ENCODE peak calls at places on chromosome 19, in eight cellular contexts. One of them, this sample, is unnamed.

GRCh38 chr19:35868823-35869326 is 501 bp downstream of the APLP1 start:
- DNase-seq in AG04450: no peak
- DNase-seq in kidney: no peak
- DNase-seq in lower lobe of right lung: no peak
- DNase-seq in heart left ventricle: no peak
- DNase-seq in hepatocyte: no peak
- DNase-seq in A549: no peak
- DNase-seq in mucosa of descending colon: no peak
- DNase-seq in this sample: no peak

GRCh38 chr19:3785464-3785937 is 680 bp downstream of the MATK start:
- DNase-seq in A549: no peak
- DNase-seq in mucosa of descending colon: peak
- DNase-seq in AG04450: no peak
- DNase-seq in hepatocyte: no peak
- DNase-seq in kidney: peak
- DNase-seq in heart left ventricle: no peak
- DNase-seq in lower lobe of right lung: no peak
- DNase-seq in this sample: no peak

GRCh38 chr19:17749912-17750317 is 1.4 kb upstream of the FCHO1 start:
- DNase-seq in lower lobe of right lung: no peak
- DNase-seq in AG04450: no peak
- DNase-seq in A549: peak
- DNase-seq in hepatocyte: no peak
- DNase-seq in heart left ventricle: no peak
- DNase-seq in kidney: no peak
- DNase-seq in mucosa of descending colon: no peak
- DNase-seq in this sample: no peak

GRCh38 chr19:32041681-32042292 is 303.6 kb upstream of the ZNF507 start:
- DNase-seq in hepatocyte: peak
- DNase-seq in A549: peak
- DNase-seq in heart left ventricle: peak
- DNase-seq in AG04450: no peak
- DNase-seq in kidney: no peak
- DNase-seq in mucosa of descending colon: no peak
- DNase-seq in lower lobe of right lung: no peak
- DNase-seq in this sample: no peak

GRCh38 chr19:12450817-12451216 is 10.0 kb upstream of the ZNF443 start:
- DNase-seq in hepatocyte: no peak
- DNase-seq in AG04450: no peak
- DNase-seq in mucosa of descending colon: no peak
- DNase-seq in kidney: no peak
- DNase-seq in lower lobe of right lung: no peak
- DNase-seq in A549: no peak
- DNase-seq in heart left ventricle: no peak
- DNase-seq in this sample: no peak

GRCh38 chr19:20103091-20103501 is 25.3 kb downstream of the ZNF90 start:
- DNase-seq in lower lobe of right lung: no peak
- DNase-seq in AG04450: no peak
- DNase-seq in kidney: no peak
- DNase-seq in A549: no peak
- DNase-seq in mucosa of descending colon: no peak
- DNase-seq in heart left ventricle: no peak
- DNase-seq in hepatocyte: no peak
- DNase-seq in this sample: no peak

GRCh38 chr19:46967578-46968018 is 52.0 kb upstream of the NPAS1 start:
- DNase-seq in lower lobe of right lung: peak
- DNase-seq in mucosa of descending colon: peak
- DNase-seq in heart left ventricle: peak
- DNase-seq in A549: no peak
- DNase-seq in hepatocyte: no peak
- DNase-seq in AG04450: no peak
- DNase-seq in kidney: peak
- DNase-seq in this sample: no peak

GRCh38 chr19:38654478-38655079 is 7.1 kb downstream of the ACTN4 start:
- DNase-seq in AG04450: no peak
- DNase-seq in mucosa of descending colon: no peak
- DNase-seq in A549: peak
- DNase-seq in heart left ventricle: no peak
- DNase-seq in hepatocyte: no peak
- DNase-seq in lower lobe of right lung: no peak
- DNase-seq in kidney: no peak
- DNase-seq in this sample: no peak

GRCh38 chr19:4807188-4807587 is 15.7 kb downstream of the FEM1A start:
- DNase-seq in AG04450: no peak
- DNase-seq in A549: no peak
- DNase-seq in mucosa of descending colon: peak
- DNase-seq in heart left ventricle: peak
- DNase-seq in hepatocyte: no peak
- DNase-seq in lower lobe of right lung: peak
- DNase-seq in kidney: no peak
- DNase-seq in this sample: no peak

GRCh38 chr19:43450545-43450997 is 14.8 kb downstream of the LYPD3 start:
- DNase-seq in AG04450: no peak
- DNase-seq in hepatocyte: no peak
- DNase-seq in mucosa of descending colon: no peak
- DNase-seq in kidney: peak
- DNase-seq in A549: no peak
- DNase-seq in lower lobe of right lung: no peak
- DNase-seq in heart left ventricle: no peak
- DNase-seq in this sample: no peak

GRCh38 chr19:39409886-39410619 is 2.4 kb upstream of the PLEKHG2 start:
- DNase-seq in A549: peak
- DNase-seq in heart left ventricle: peak
- DNase-seq in kidney: peak
- DNase-seq in lower lobe of right lung: peak
- DNase-seq in hepatocyte: peak
- DNase-seq in mucosa of descending colon: peak
- DNase-seq in AG04450: no peak
- DNase-seq in this sample: no peak

GRCh38 chr19:32104465-32105235 is 240.8 kb upstream of the ZNF507 start:
- DNase-seq in A549: peak
- DNase-seq in heart left ventricle: no peak
- DNase-seq in lower lobe of right lung: no peak
- DNase-seq in hepatocyte: peak
- DNase-seq in mucosa of descending colon: no peak
- DNase-seq in kidney: no peak
- DNase-seq in AG04450: no peak
- DNase-seq in this sample: peak

GRCh38 chr19:40519352-40520322 is 52.8 kb downstream of the SPTBN4 start:
- DNase-seq in A549: peak
- DNase-seq in heart left ventricle: no peak
- DNase-seq in kidney: no peak
- DNase-seq in AG04450: no peak
- DNase-seq in mucosa of descending colon: no peak
- DNase-seq in hepatocyte: peak
- DNase-seq in lower lobe of right lung: no peak
- DNase-seq in this sample: no peak

GRCh38 chr19:47155141-47155540 is 24.5 kb downstream of the SAE1 start:
- DNase-seq in mucosa of descending colon: no peak
- DNase-seq in hepatocyte: no peak
- DNase-seq in lower lobe of right lung: no peak
- DNase-seq in kidney: peak
- DNase-seq in A549: no peak
- DNase-seq in AG04450: no peak
- DNase-seq in heart left ventricle: peak
- DNase-seq in this sample: no peak

GRCh38 chr19:44891016-44891882 is at the start of gene TOMM40:
- DNase-seq in heart left ventricle: peak
- DNase-seq in mucosa of descending colon: no peak
- DNase-seq in hepatocyte: peak
- DNase-seq in A549: peak
- DNase-seq in AG04450: no peak
- DNase-seq in kidney: peak
- DNase-seq in lower lobe of right lung: peak
- DNase-seq in this sample: no peak

GRCh38 chr19:7331446-7331845 is 17.3 kb upstream of the ARHGEF18 start:
- DNase-seq in heart left ventricle: no peak
- DNase-seq in lower lobe of right lung: no peak
- DNase-seq in mucosa of descending colon: no peak
- DNase-seq in hepatocyte: no peak
- DNase-seq in AG04450: no peak
- DNase-seq in A549: no peak
- DNase-seq in kidney: no peak
- DNase-seq in this sample: no peak

GRCh38 chr19:6222884-6223283 is 56.9 kb downstream of the MLLT1 start:
- DNase-seq in mucosa of descending colon: no peak
- DNase-seq in hepatocyte: no peak
- DNase-seq in lower lobe of right lung: peak
- DNase-seq in heart left ventricle: no peak
- DNase-seq in kidney: no peak
- DNase-seq in A549: no peak
- DNase-seq in AG04450: no peak
- DNase-seq in this sample: no peak

GRCh38 chr19:12232961-12233360 is 61.7 kb downstream of the ZNF44 start:
- DNase-seq in hepatocyte: no peak
- DNase-seq in heart left ventricle: no peak
- DNase-seq in A549: no peak
- DNase-seq in kidney: no peak
- DNase-seq in AG04450: no peak
- DNase-seq in mucosa of descending colon: no peak
- DNase-seq in lower lobe of right lung: no peak
- DNase-seq in this sample: no peak

GRCh38 chr19:6018786-6019185 is 40.8 kb upstream of the RANBP3 start:
- DNase-seq in heart left ventricle: no peak
- DNase-seq in lower lobe of right lung: peak
- DNase-seq in hepatocyte: no peak
- DNase-seq in A549: no peak
- DNase-seq in AG04450: no peak
- DNase-seq in kidney: peak
- DNase-seq in mucosa of descending colon: peak
- DNase-seq in this sample: no peak

GRCh38 chr19:9847087-9847671 is 12.1 kb downstream of the PIN1 start:
- DNase-seq in AG04450: peak
- DNase-seq in hepatocyte: peak
- DNase-seq in kidney: no peak
- DNase-seq in A549: peak
- DNase-seq in mucosa of descending colon: no peak
- DNase-seq in heart left ventricle: peak
- DNase-seq in lower lobe of right lung: no peak
- DNase-seq in this sample: peak

DNA sequence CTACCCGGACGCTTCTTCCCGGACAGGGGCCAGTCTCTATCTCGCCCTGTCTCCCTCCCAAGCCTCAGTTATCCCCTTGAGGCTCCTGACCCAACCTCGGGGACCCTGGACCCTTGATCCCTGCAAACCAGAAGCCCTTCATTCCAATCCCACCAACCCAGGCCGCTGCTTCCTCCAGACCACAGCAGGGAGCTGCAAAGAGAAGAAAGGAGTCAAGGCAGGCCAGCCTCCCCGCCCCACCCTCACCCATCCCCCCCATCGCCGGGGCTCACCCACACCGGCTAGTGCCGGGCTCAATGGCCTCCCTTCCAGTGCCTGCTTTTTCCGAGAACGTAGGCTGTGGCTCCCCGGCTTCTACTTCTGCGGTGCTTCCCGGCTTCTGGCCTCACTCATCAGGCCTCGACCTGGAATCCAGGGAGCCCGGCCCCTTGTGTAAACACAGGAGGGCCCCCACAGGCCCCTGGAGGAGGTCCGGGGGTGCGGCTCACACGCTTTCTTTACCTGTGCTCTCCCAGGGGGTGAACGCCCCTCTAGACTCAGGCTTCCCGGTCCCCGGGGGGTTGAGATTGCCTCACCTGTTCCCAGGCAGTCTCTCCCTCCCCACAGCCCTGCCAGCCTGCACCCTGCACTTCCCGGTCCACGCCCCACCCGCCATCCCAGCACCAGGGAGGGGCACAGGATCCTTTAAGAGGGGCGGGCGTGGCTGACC is at the start of gene FAM83E:
- DNase-seq in lower lobe of right lung: peak
- DNase-seq in A549: peak
- DNase-seq in kidney: peak
- DNase-seq in hepatocyte: peak
- DNase-seq in AG04450: no peak
- DNase-seq in mucosa of descending colon: peak
- DNase-seq in heart left ventricle: no peak
- DNase-seq in this sample: no peak
- TF ChIP-seq CTCF in lower lobe of right lung: no peak
- TF ChIP-seq CTCF in A549: no peak
- TF ChIP-seq CTCF in kidney: no peak
- TF ChIP-seq CTCF in hepatocyte: no peak
- TF ChIP-seq CTCF in AG04450: no peak
- TF ChIP-seq CTCF in mucosa of descending colon: no peak
- TF ChIP-seq CTCF in heart left ventricle: no peak
- TF ChIP-seq CTCF in this sample: no peak

DNA sequence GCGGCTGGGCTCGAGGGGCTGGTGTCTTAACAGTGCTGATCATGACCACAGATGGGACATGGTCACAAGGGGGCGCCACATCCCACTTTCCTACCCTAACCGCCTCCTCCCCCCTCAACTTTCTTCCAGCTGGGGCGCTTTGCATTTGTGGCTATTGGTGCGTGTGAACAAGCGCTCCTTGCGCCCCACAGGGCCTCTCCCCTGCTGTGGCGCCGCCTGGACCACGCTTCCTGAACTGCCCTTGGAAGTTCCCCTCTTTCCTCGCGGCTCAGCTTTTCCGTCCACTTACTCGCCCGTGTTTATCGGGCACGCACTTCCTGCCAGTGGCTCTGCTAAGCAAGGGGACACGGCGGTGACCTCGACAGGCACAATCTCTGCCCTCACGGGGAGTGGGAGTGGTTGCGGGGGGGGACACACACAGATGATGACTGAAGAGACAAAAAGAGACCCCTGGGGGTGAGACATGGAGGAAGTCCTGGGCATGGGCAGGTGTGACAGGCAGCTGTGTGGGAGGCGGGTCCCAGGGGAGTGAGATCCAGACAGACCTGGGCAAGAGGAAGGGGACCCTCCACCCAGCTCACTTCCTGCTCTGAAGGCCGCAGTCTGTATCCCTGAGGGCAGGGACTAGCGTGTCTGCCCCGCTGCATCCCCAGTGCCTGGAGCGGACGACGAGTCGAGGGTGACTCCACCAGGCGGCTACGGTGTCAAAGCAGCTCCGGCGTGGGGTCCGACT is 40.3 kb downstream of the ZNF787 start:
- DNase-seq in mucosa of descending colon: peak
- DNase-seq in heart left ventricle: peak
- DNase-seq in lower lobe of right lung: peak
- DNase-seq in kidney: no peak
- DNase-seq in A549: peak
- DNase-seq in hepatocyte: peak
- DNase-seq in AG04450: peak
- DNase-seq in this sample: no peak
- TF ChIP-seq CTCF in mucosa of descending colon: peak
- TF ChIP-seq CTCF in heart left ventricle: peak
- TF ChIP-seq CTCF in lower lobe of right lung: peak
- TF ChIP-seq CTCF in kidney: peak
- TF ChIP-seq CTCF in A549: peak
- TF ChIP-seq CTCF in hepatocyte: peak
- TF ChIP-seq CTCF in AG04450: peak
- TF ChIP-seq CTCF in this sample: peak

GRCh38 chr19:49887653-49888477 is 8.8 kb downstream of the IL4I1 start:
- DNase-seq in AG04450: no peak
- DNase-seq in heart left ventricle: no peak
- DNase-seq in mucosa of descending colon: no peak
- DNase-seq in kidney: no peak
- DNase-seq in lower lobe of right lung: no peak
- DNase-seq in hepatocyte: no peak
- DNase-seq in A549: no peak
- DNase-seq in this sample: no peak
- TF ChIP-seq CTCF in AG04450: no peak
- TF ChIP-seq CTCF in heart left ventricle: no peak
- TF ChIP-seq CTCF in mucosa of descending colon: no peak
- TF ChIP-seq CTCF in kidney: no peak
- TF ChIP-seq CTCF in lower lobe of right lung: no peak
- TF ChIP-seq CTCF in hepatocyte: no peak
- TF ChIP-seq CTCF in A549: no peak
- TF ChIP-seq CTCF in this sample: no peak

GRCh38 chr19:13782537-13782936 is 8.3 kb downstream of the C19orf53 start:
- DNase-seq in hepatocyte: no peak
- DNase-seq in heart left ventricle: no peak
- DNase-seq in mucosa of descending colon: no peak
- DNase-seq in kidney: no peak
- DNase-seq in AG04450: no peak
- DNase-seq in lower lobe of right lung: no peak
- DNase-seq in A549: no peak
- DNase-seq in this sample: no peak
- TF ChIP-seq CTCF in hepatocyte: no peak
- TF ChIP-seq CTCF in heart left ventricle: no peak
- TF ChIP-seq CTCF in mucosa of descending colon: no peak
- TF ChIP-seq CTCF in kidney: no peak
- TF ChIP-seq CTCF in AG04450: no peak
- TF ChIP-seq CTCF in lower lobe of right lung: no peak
- TF ChIP-seq CTCF in A549: no peak
- TF ChIP-seq CTCF in this sample: no peak